ENCODE peak calls at places on chromosomes 2 and 18, in seven cellular contexts. C is left ventricle myocardium inferior, L is colonic mucosa, X is GM23338, U is lower lobe of right lung, J is heart left ventricle, N is neural progenitor cell. K is an unnamed sample. For H3K36me3 and H3K4me1, the result is how much of the 10 kb centered on the place peaks cover.

GRCh38 chr18:66124394-66124793 is 373.6 kb downstream of the CDH7 start:
- DNase-seq in C (no peak), L (no peak), X (peak), U (no peak), J (no peak), N (no peak), K (no peak)

GRCh38 chr18:39841133-39842041 is 2113.6 kb upstream of the PIK3C3 start:
- DNase-seq in C (no peak), L (peak), X (peak), U (peak), J (peak), N (peak), K (no peak)

GRCh38 chr2:66869076-66869475 is 434.2 kb downstream of the MEIS1 start:
- DNase-seq in C (no peak), L (no peak), X (no peak), U (no peak), J (no peak), N (no peak), K (no peak)

GRCh38 chr2:69012310-69013122 is 463 bp upstream of the ANTXR1 start:
- DNase-seq in C (peak), L (peak), X (peak), U (peak), J (peak), N (peak), K (peak)

GRCh38 chr2:237731663-237732062 is 66.9 kb upstream of the RBM44 start:
- DNase-seq in C (no peak), L (no peak), X (no peak), U (no peak), J (no peak), N (no peak), K (no peak)

GRCh38 chr2:102235491-102235890 is 48.7 kb downstream of the IL1RL2 start:
- DNase-seq in C (no peak), L (no peak), X (peak), U (no peak), J (no peak), N (peak), K (no peak)

GRCh38 chr2:18106841-18107240 is 228.4 kb downstream of the KCNS3 start:
- DNase-seq in C (no peak), L (no peak), X (no peak), U (no peak), J (no peak), N (no peak), K (no peak)

GRCh38 chr2:174682578-174683391 is 81.5 kb downstream of the CHRNA1 start:
- DNase-seq in C (peak), L (peak), X (peak), U (peak), J (peak), N (peak), K (peak)

GRCh38 chr18:3340015-3340681 is 78.2 kb downstream of the MYL12B start:
- DNase-seq in C (no peak), L (no peak), X (no peak), U (no peak), J (no peak), N (no peak), K (no peak)

GRCh38 chr2:60544980-60545560 is 8.4 kb downstream of the BCL11A start:
- DNase-seq in C (no peak), L (no peak), X (no peak), U (no peak), J (no peak), N (no peak), K (no peak)

GRCh38 chr18:67600181-67600631 is 83.7 kb upstream of the DSEL start:
- DNase-seq in C (no peak), L (no peak), X (no peak), U (no peak), J (no peak), N (no peak), K (no peak)

GRCh38 chr2:38115216-38116012 is 39.5 kb upstream of the CYP1B1 start:
- DNase-seq in C (peak), L (peak), X (peak), U (peak), J (peak), N (peak), K (peak)

GRCh38 chr2:201248288-201248844 is 12.0 kb upstream of the CASP8 start:
- DNase-seq in C (no peak), L (no peak), X (no peak), U (no peak), J (no peak), N (no peak), K (no peak)

GRCh38 chr2:117613101-117613500 is 201.4 kb upstream of the DDX18 start:
- DNase-seq in C (no peak), L (no peak), X (no peak), U (no peak), J (no peak), N (no peak), K (no peak)

GRCh38 chr2:228983700-228984099 is 287.4 kb downstream of the PID1 start:
- DNase-seq in C (no peak), L (no peak), X (no peak), U (no peak), J (no peak), N (no peak), K (no peak)

GRCh38 chr2:49403722-49404507 is 249.6 kb upstream of the FSHR start:
- DNase-seq in C (no peak), L (no peak), X (peak), U (no peak), J (no peak), N (no peak), K (no peak)

GRCh38 chr2:185471441-185471840 is 267.2 kb upstream of the FSIP2 start:
- DNase-seq in C (no peak), L (no peak), X (no peak), U (no peak), J (no peak), N (no peak), K (no peak)

GRCh38 chr18:25814841-25815458 is 275.5 kb downstream of the SS18 start:
- DNase-seq in C (no peak), L (no peak), X (no peak), U (no peak), J (no peak), N (no peak), K (no peak)

GRCh38 chr18:55688066-55688465 is 100.1 kb upstream of the TCF4 start:
- DNase-seq in C (no peak), L (no peak), X (no peak), U (no peak), J (no peak), N (no peak), K (no peak)

GRCh38 chr2:2825062-2825461 is 494.0 kb upstream of the MYT1L start:
- DNase-seq in C (no peak), L (no peak), X (no peak), U (no peak), J (no peak), N (no peak), K (no peak)

GRCh38 chr18:55633032-55633431 is 45.0 kb upstream of the TCF4 start:
- DNase-seq in C (no peak), L (no peak), X (no peak), U (no peak), J (no peak), N (no peak), K (no peak)

GRCh38 chr2:231900486-231900942 is 25.7 kb downstream of the NPPC start:
- DNase-seq in C (peak), L (peak), X (peak), U (peak), J (peak), N (peak), K (peak)

GRCh38 chr18:23884712-23885375 is 129.7 kb upstream of the TTC39C start:
- DNase-seq in C (no peak), L (peak), X (peak), U (peak), J (no peak), N (no peak), K (no peak)

GRCh38 chr18:79760881-79761280 is 36.9 kb upstream of the KCNG2 start:
- DNase-seq in C (no peak), L (no peak), X (no peak), U (no peak), J (no peak), N (no peak), K (no peak)

GRCh38 chr2:199928226-199928625 is 17.1 kb downstream of the C2orf69 start:
- DNase-seq in C (no peak), L (no peak), X (no peak), U (no peak), J (no peak), N (no peak), K (no peak)

GRCh38 chr2:199928626-199929025 is 17.5 kb downstream of the C2orf69 start:
- DNase-seq in C (no peak), L (no peak), X (no peak), U (no peak), J (no peak), N (no peak), K (no peak)

GRCh38 chr2:199929257-199929656 is 18.2 kb downstream of the C2orf69 start:
- DNase-seq in C (no peak), L (no peak), X (peak), U (no peak), J (no peak), N (no peak), K (no peak)

GRCh38 chr2:199933466-199933865 is 21.8 kb downstream of the TYW5 start:
- DNase-seq in C (no peak), L (no peak), X (no peak), U (no peak), J (no peak), N (no peak), K (no peak)

DNA sequence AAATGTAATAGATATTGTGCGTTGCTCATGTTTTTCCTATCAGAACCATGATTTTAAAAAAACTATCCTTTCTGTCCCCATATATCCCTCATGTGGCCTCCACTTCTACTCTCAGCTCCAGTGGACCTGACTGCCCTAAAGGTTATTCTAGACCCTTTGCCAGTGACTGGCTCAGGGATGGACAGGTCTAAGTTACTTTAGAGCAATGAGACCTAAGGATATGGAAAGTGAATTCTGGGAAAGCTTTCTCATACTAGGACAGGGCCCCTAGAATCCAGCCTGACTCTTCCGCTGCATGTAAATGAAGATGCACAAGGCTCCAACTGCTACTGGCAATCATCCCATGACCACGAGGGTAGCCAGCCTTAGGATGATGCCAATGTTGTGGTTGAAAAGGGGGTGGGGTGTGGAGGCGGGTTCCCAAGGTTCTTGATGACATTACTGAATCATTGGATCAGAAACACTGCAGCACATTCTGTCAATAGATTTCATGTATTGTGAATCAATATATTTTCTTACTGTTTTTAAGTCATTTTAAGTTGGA is 21.3 kb downstream of the C2orf69 start:
- DNase-seq in C (no peak), L (no peak), X (no peak), U (no peak), J (no peak), N (no peak), K (no peak)
- H3K36me3 ChIP-seq in C (under half), L (under half), X (under half), U (half or more), J (half or more), N (under half), K (under half)

GRCh38 chr2:26979761-26980160 is 9.3 kb downstream of the MAPRE3 start:
- DNase-seq in C (no peak), L (no peak), X (no peak), U (no peak), J (peak), N (no peak), K (no peak)

GRCh38 chr2:26982102-26982742 is 11.8 kb downstream of the MAPRE3 start:
- DNase-seq in C (peak), L (peak), X (peak), U (peak), J (peak), N (peak), K (no peak)

GRCh38 chr2:26978061-26978596 is 7.7 kb downstream of the MAPRE3 start:
- DNase-seq in C (peak), L (peak), X (no peak), U (peak), J (peak), N (no peak), K (no peak)

GRCh38 chr2:26983746-26984145 is 13.3 kb downstream of the MAPRE3 start:
- DNase-seq in C (no peak), L (no peak), X (no peak), U (no peak), J (no peak), N (no peak), K (no peak)

DNA sequence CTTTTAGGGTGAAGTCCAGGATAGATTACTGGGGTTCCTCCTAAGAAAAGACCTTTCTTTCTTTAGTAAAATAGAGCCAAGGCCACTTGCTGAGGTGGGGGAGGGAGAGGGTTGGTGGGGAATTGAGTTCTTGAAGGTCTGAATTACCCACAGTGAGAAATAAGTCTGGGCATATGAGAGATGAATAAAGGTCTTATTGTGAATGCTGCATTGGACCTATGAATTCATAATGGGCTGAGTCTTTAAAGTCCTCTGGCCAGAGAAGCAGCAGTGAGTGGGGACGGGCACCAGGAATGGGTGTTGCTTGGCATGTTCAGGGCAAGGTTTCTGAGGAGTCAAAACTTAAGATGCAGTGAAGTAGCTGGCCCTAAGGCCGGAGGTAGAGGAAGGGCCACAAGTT is 10.5 kb downstream of the MAPRE3 start:
- DNase-seq in C (no peak), L (no peak), X (no peak), U (no peak), J (no peak), N (no peak), K (no peak)
- H3K4me1 ChIP-seq in C (half or more), L (under half), X (under half), U (under half), J (under half), N (under half), K (under half)

GRCh38 chr2:36441816-36442215 is 86.2 kb downstream of the CRIM1 start:
- DNase-seq in C (no peak), L (no peak), X (no peak), U (no peak), J (no peak), N (no peak), K (no peak)
- H3K4me3 ChIP-seq in C (no peak), L (no peak), X (no peak), U (no peak), J (no peak), N (no peak), K (peak)

DNA sequence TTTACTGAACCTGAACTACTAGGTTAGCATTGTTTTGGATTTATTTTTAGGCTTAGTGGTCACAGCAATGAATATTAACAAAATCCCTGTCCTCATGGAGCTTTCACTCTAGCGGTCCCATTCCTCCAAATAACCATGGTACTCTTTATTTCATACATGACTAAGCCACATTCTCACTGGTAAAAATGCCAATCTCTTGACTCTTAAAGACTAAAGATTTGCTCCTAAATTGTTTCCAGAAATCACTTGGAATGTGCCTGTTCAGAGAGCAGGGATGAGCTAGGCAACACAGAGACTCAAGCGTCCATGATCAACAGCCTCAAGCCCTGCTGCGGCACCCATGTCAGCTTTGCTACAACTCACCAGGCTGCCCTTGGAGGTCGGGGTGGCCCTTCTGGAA is 13.5 kb downstream of the LMAN1 start:
- DNase-seq in C (no peak), L (no peak), X (no peak), U (no peak), J (no peak), N (no peak), K (no peak)
- H3K36me3 ChIP-seq in C (half or more), L (under half), X (half or more), U (half or more), J (half or more), N (half or more), K (half or more)

GRCh38 chr2:86429335-86429734 is 11.8 kb upstream of the KDM3A start:
- DNase-seq in C (no peak), L (no peak), X (no peak), U (no peak), J (no peak), N (no peak), K (no peak)
- H3K4me1 ChIP-seq in C (under half), L (under half), X (under half), U (under half), J (under half), N (under half), K (under half)

GRCh38 chr2:144512421-144513272 is 7.3 kb downstream of the ZEB2 start:
- DNase-seq in C (no peak), L (no peak), X (peak), U (no peak), J (no peak), N (no peak), K (peak)
- H3K4me3 ChIP-seq in C (peak), L (peak), X (peak), U (peak), J (peak), N (peak), K (peak)

DNA sequence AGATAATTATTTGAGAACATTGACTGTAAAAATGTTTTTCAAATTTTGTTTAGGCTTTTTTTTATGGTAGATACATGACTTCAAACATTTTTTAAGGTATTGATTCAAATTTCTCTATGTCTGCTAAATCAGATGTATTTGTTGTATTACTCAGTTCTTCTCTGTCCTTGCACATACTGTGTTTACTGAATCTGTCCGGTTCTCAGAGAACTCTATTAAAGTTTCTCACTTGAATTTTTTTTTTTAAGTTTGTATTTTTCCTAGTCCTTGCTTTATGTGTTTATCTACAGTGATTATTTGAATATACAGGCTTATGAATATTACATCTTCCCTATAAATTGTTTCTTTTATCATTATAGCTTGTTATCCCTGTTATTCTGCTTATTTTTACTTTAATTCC is 5.3 kb downstream of the SEPTIN2 start:
- DNase-seq in C (no peak), L (no peak), X (no peak), U (no peak), J (no peak), N (no peak), K (no peak)
- H3K36me3 ChIP-seq in C (under half), L (under half), X (under half), U (under half), J (under half), N (under half), K (under half)

GRCh38 chr2:11492244-11492643 is 26.3 kb upstream of the E2F6 start:
- DNase-seq in C (no peak), L (no peak), X (no peak), U (no peak), J (no peak), N (no peak), K (no peak)

GRCh38 chr2:11494310-11494709 is 28.3 kb upstream of the E2F6 start:
- DNase-seq in C (no peak), L (no peak), X (no peak), U (no peak), J (no peak), N (no peak), K (no peak)

GRCh38 chr2:11492720-11493119 is 26.8 kb upstream of the E2F6 start:
- DNase-seq in C (no peak), L (no peak), X (no peak), U (no peak), J (no peak), N (no peak), K (no peak)

GRCh38 chr2:11491348-11491930 is 25.5 kb upstream of the E2F6 start:
- DNase-seq in C (no peak), L (no peak), X (no peak), U (no peak), J (no peak), N (no peak), K (no peak)

DNA sequence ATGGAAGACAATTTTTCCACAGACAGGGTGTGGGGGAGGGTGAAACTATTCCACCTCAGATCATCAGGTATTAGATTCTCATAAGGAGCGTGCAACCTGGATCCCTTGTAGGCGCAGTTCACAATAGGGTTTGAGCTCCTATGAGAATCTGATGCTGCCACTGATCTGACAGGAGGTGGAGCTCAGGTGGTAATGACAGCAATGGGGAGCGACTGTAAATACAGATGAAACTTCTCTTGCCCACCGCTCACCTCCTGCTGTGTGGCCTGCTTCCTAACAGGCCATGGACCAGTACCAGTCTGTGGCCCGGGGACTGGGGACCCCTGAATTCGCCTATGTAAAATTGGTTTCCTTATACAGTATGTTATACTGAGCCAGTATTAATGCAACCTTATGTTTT is 27.3 kb upstream of the E2F6 start:
- DNase-seq in C (no peak), L (no peak), X (no peak), U (no peak), J (no peak), N (no peak), K (no peak)
- H3K4me1 ChIP-seq in C (under half), L (under half), X (under half), U (under half), J (under half), N (under half), K (under half)

K was measured in tibial artery.